ENCODE peak calls at places on chromosomes 13 and 19, in four cellular contexts. One of them, this sample, is unnamed.

GRCh38 chr19:52662631-52663030 is 24.5 kb upstream of the ZNF83 start:
- DNase-seq in K562: no peak
- DNase-seq in HepG2: no peak
- DNase-seq in GM12878: no peak
- DNase-seq in this sample: no peak

GRCh38 chr13:71672527-71672926 is 194.5 kb downstream of the DACH1 start:
- DNase-seq in K562: no peak
- DNase-seq in HepG2: no peak
- DNase-seq in GM12878: no peak
- DNase-seq in this sample: no peak

GRCh38 chr13:47036291-47037008 is 139.6 kb upstream of the HTR2A start:
- DNase-seq in K562: no peak
- DNase-seq in HepG2: no peak
- DNase-seq in GM12878: peak
- DNase-seq in this sample: no peak

GRCh38 chr19:47767349-47767748 is 11.2 kb upstream of the SELENOW start:
- DNase-seq in K562: no peak
- DNase-seq in HepG2: no peak
- DNase-seq in GM12878: no peak
- DNase-seq in this sample: no peak

GRCh38 chr13:71249031-71249430 is 618.0 kb downstream of the DACH1 start:
- DNase-seq in K562: no peak
- DNase-seq in HepG2: no peak
- DNase-seq in GM12878: no peak
- DNase-seq in this sample: no peak

GRCh38 chr13:39676315-39676876 is 20.9 kb downstream of the COG6 start:
- DNase-seq in K562: peak
- DNase-seq in HepG2: peak
- DNase-seq in GM12878: no peak
- DNase-seq in this sample: peak

GRCh38 chr19:29448046-29448445 is 77.7 kb upstream of the VSTM2B start:
- DNase-seq in K562: no peak
- DNase-seq in HepG2: no peak
- DNase-seq in GM12878: no peak
- DNase-seq in this sample: no peak

GRCh38 chr19:10503002-10503789 is at the start of gene KEAP1:
- DNase-seq in K562: peak
- DNase-seq in HepG2: peak
- DNase-seq in GM12878: no peak
- DNase-seq in this sample: no peak

GRCh38 chr13:23509781-23510543 is 60.2 kb upstream of the TNFRSF19 start:
- DNase-seq in K562: no peak
- DNase-seq in HepG2: no peak
- DNase-seq in GM12878: no peak
- DNase-seq in this sample: no peak

GRCh38 chr19:30695171-30695875 is 323.1 kb downstream of the ZNF536 start:
- DNase-seq in K562: peak
- DNase-seq in HepG2: no peak
- DNase-seq in GM12878: no peak
- DNase-seq in this sample: no peak

DNA sequence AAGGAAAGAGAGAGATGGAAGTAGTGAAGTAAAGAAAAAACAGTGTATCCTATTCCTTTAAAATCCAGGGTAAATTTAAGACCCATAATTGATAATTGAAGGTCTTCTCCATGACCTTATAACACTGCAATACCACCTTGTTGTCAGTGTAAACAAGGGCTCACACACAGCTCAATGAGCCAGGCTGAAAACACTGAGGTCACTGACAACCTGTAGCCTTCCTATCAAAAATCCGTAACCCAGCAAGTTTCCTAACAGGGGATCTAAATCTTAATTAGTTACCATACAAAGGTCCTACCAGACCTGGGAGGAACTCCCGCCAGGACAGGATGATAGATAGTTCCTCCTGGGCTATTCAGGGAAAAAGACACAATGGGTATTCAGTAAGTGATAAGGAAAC is 1677.1 kb downstream of the OLFM4 start:
- DNase-seq in K562: no peak
- DNase-seq in HepG2: no peak
- DNase-seq in GM12878: no peak
- DNase-seq in this sample: no peak
- TF ChIP-seq ZNF274 in K562: no peak
- TF ChIP-seq ZNF274 in HepG2: no peak
- TF ChIP-seq ZNF274 in GM12878: no peak
- TF ChIP-seq ZNF274 in this sample: no peak

GRCh38 chr13:110471833-110472162 is 89.7 kb downstream of the RAB20 start:
- DNase-seq in K562: peak
- DNase-seq in HepG2: no peak
- DNase-seq in GM12878: peak
- DNase-seq in this sample: no peak
- TF ChIP-seq ZNF274 in K562: no peak
- TF ChIP-seq ZNF274 in HepG2: no peak
- TF ChIP-seq ZNF274 in GM12878: no peak
- TF ChIP-seq ZNF274 in this sample: no peak

DNA sequence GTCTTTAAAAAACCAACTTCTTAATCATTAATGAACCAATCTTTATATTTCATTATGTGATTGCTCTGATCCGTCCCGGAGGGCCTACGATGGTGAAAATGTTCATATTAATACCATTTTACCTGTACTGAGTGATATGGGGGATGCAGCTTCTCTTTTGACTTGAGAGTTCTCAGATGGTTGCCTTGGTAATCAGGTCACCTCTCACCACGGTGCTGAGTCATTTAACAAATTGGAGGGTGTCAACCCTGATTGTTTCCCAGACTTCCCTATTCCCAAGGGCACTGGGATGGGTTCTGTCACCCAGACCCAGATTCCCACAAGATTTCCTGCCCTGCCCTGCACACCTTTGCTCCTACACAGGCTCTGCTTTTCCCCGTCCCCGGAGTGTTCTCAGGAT is 128.5 kb upstream of the TMTC4 start:
- DNase-seq in K562: no peak
- DNase-seq in HepG2: no peak
- DNase-seq in GM12878: no peak
- DNase-seq in this sample: no peak
- TF ChIP-seq ZNF274 in K562: no peak
- TF ChIP-seq ZNF274 in HepG2: no peak
- TF ChIP-seq ZNF274 in GM12878: no peak
- TF ChIP-seq ZNF274 in this sample: no peak

GRCh38 chr19:38842439-38843174 is 7.2 kb downstream of the HNRNPL start:
- DNase-seq in K562: peak
- DNase-seq in HepG2: no peak
- DNase-seq in GM12878: no peak
- DNase-seq in this sample: no peak

GRCh38 chr19:38846097-38846496 is 3.7 kb downstream of the HNRNPL start:
- DNase-seq in K562: no peak
- DNase-seq in HepG2: no peak
- DNase-seq in GM12878: no peak
- DNase-seq in this sample: no peak

GRCh38 chr19:38843175-38843758 is 6.5 kb downstream of the HNRNPL start:
- DNase-seq in K562: peak
- DNase-seq in HepG2: no peak
- DNase-seq in GM12878: no peak
- DNase-seq in this sample: no peak

GRCh38 chr19:38845374-38846024 is 4.3 kb downstream of the HNRNPL start:
- DNase-seq in K562: no peak
- DNase-seq in HepG2: no peak
- DNase-seq in GM12878: no peak
- DNase-seq in this sample: no peak

GRCh38 chr19:38844093-38844686 is 5.6 kb downstream of the HNRNPL start:
- DNase-seq in K562: no peak
- DNase-seq in HepG2: no peak
- DNase-seq in GM12878: no peak
- DNase-seq in this sample: no peak
- TF ChIP-seq ZNF274 in K562: no peak
- TF ChIP-seq ZNF274 in HepG2: no peak
- TF ChIP-seq ZNF274 in GM12878: no peak
- TF ChIP-seq ZNF274 in this sample: no peak

DNA sequence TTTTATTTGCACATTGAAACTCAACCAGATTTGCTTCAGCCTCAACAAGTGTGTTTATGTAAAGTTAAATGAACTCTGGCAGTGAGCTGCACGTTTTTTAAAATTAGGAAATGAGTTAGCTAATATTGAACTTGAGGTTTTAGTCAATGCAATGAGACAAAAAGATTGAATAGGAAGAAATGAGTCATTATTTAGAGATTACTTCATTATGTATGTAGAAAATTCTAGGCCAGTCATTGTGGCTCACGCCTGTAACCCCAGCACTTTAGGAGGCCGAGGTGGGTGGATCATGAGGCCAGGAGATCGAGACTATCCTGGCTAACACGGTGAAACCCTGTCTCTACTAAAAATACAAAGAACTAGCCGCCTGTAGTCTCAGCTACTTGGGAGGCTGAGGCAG is 22.8 kb upstream of the CD70 start:
- DNase-seq in K562: no peak
- DNase-seq in HepG2: no peak
- DNase-seq in GM12878: no peak
- DNase-seq in this sample: no peak
- TF ChIP-seq ZNF274 in K562: no peak
- TF ChIP-seq ZNF274 in HepG2: no peak
- TF ChIP-seq ZNF274 in GM12878: no peak
- TF ChIP-seq ZNF274 in this sample: no peak

DNA sequence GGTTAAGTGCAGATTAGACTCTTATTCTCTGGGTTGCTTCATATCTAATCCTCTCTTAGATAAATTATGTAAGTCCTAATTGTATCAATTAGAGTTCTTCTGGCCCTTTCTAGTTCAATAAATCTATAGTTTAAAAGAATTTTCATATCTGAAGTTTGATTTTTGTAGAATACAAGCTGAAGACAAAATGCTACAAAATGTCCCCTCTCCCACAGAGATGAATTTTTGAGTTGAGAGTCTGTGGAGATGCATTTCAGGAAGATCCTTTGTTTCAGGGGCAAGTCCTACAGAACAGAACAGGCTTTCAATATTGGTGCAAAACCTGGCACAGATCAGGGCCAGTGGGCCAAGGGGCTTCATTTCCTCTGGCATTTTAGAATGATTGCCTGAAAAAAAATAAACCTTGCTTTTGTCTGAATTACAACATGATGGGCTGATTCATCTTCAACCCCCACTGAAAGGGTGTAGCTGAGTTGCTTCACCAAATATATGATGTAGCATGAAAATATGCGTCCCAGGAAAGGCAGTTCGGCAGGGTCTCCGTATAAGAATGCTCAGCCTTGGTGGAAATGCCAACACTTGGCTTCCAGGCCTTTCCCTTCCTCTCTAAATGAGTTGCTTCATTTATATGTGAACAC is 6.4 kb upstream of the IPO5 start:
- DNase-seq in K562: no peak
- DNase-seq in HepG2: no peak
- DNase-seq in GM12878: no peak
- DNase-seq in this sample: no peak
- TF ChIP-seq ZNF274 in K562: no peak
- TF ChIP-seq ZNF274 in HepG2: no peak
- TF ChIP-seq ZNF274 in GM12878: no peak
- TF ChIP-seq ZNF274 in this sample: no peak